ENCODE peak calls at places on chromosomes 1 and 21, in six cellular contexts. One of them, this sample, is unnamed. For H3K36me3, the result is how much of the 10 kb centered on the place peaks cover.

GRCh38 chr1:85289207-85289847 is 12.9 kb upstream of the BCL10 start:
- DNase-seq in left lung: no peak
- DNase-seq in suprapubic skin: no peak
- DNase-seq in neural progenitor cell: no peak
- DNase-seq in HCT116: peak
- DNase-seq in transverse colon: no peak
- DNase-seq in this sample: no peak

GRCh38 chr21:15870819-15871218 is 141.0 kb downstream of the USP25 start:
- DNase-seq in neural progenitor cell: no peak
- DNase-seq in HCT116: no peak
- DNase-seq in transverse colon: no peak
- DNase-seq in left lung: no peak
- DNase-seq in suprapubic skin: no peak
- DNase-seq in this sample: no peak

GRCh38 chr1:8789314-8790214 is 27.9 kb downstream of the RERE start:
- DNase-seq in transverse colon: no peak
- DNase-seq in left lung: no peak
- DNase-seq in suprapubic skin: no peak
- DNase-seq in neural progenitor cell: peak
- DNase-seq in HCT116: no peak
- DNase-seq in this sample: no peak

GRCh38 chr21:45954271-45954670 is 27.3 kb upstream of the COL6A1 start:
- DNase-seq in transverse colon: no peak
- DNase-seq in left lung: no peak
- DNase-seq in HCT116: no peak
- DNase-seq in suprapubic skin: peak
- DNase-seq in neural progenitor cell: no peak
- DNase-seq in this sample: no peak

GRCh38 chr1:109273570-109274288 is 9.2 kb downstream of the PSRC1 start:
- DNase-seq in left lung: peak
- DNase-seq in suprapubic skin: no peak
- DNase-seq in transverse colon: no peak
- DNase-seq in HCT116: no peak
- DNase-seq in neural progenitor cell: no peak
- DNase-seq in this sample: no peak

GRCh38 chr1:52281518-52281917 is 84.5 kb downstream of the CC2D1B start:
- DNase-seq in suprapubic skin: no peak
- DNase-seq in HCT116: no peak
- DNase-seq in neural progenitor cell: no peak
- DNase-seq in left lung: no peak
- DNase-seq in transverse colon: no peak
- DNase-seq in this sample: no peak

GRCh38 chr1:199116488-199116887 is 477.6 kb downstream of the PTPRC start:
- DNase-seq in left lung: no peak
- DNase-seq in transverse colon: no peak
- DNase-seq in suprapubic skin: no peak
- DNase-seq in neural progenitor cell: no peak
- DNase-seq in HCT116: no peak
- DNase-seq in this sample: no peak

GRCh38 chr21:41632748-41633475 is 125.0 kb upstream of the TMPRSS2 start:
- DNase-seq in HCT116: no peak
- DNase-seq in transverse colon: no peak
- DNase-seq in left lung: no peak
- DNase-seq in suprapubic skin: no peak
- DNase-seq in neural progenitor cell: no peak
- DNase-seq in this sample: no peak

GRCh38 chr1:93720931-93721614 is 39.4 kb upstream of the BCAR3 start:
- DNase-seq in left lung: no peak
- DNase-seq in HCT116: no peak
- DNase-seq in transverse colon: no peak
- DNase-seq in neural progenitor cell: no peak
- DNase-seq in suprapubic skin: no peak
- DNase-seq in this sample: no peak

GRCh38 chr21:17925900-17926299 is 106.7 kb upstream of the C21orf91 start:
- DNase-seq in HCT116: no peak
- DNase-seq in neural progenitor cell: peak
- DNase-seq in suprapubic skin: no peak
- DNase-seq in left lung: no peak
- DNase-seq in transverse colon: no peak
- DNase-seq in this sample: no peak

GRCh38 chr1:208243522-208243850 is 698 bp downstream of the PLXNA2 start:
- DNase-seq in transverse colon: no peak
- DNase-seq in neural progenitor cell: peak
- DNase-seq in left lung: no peak
- DNase-seq in suprapubic skin: peak
- DNase-seq in HCT116: no peak
- DNase-seq in this sample: no peak

GRCh38 chr1:200670215-200671118 is 760 bp upstream of the DDX59 start:
- DNase-seq in left lung: no peak
- DNase-seq in neural progenitor cell: peak
- DNase-seq in transverse colon: peak
- DNase-seq in HCT116: peak
- DNase-seq in suprapubic skin: no peak
- DNase-seq in this sample: no peak

GRCh38 chr1:2174348-2175054 is 20.1 kb downstream of the FAAP20 start:
- DNase-seq in neural progenitor cell: peak
- DNase-seq in transverse colon: peak
- DNase-seq in HCT116: peak
- DNase-seq in left lung: peak
- DNase-seq in suprapubic skin: no peak
- DNase-seq in this sample: no peak

GRCh38 chr1:182392045-182393028 is 747 bp upstream of the GLUL start:
- DNase-seq in suprapubic skin: no peak
- DNase-seq in HCT116: no peak
- DNase-seq in transverse colon: peak
- DNase-seq in left lung: peak
- DNase-seq in neural progenitor cell: no peak
- DNase-seq in this sample: peak

GRCh38 chr1:147091801-147092200 is 80.5 kb downstream of the PRKAB2 start:
- DNase-seq in neural progenitor cell: no peak
- DNase-seq in HCT116: no peak
- DNase-seq in left lung: no peak
- DNase-seq in suprapubic skin: no peak
- DNase-seq in transverse colon: no peak
- DNase-seq in this sample: no peak

GRCh38 chr21:39108291-39109162 is 74.7 kb downstream of the PSMG1 start:
- DNase-seq in neural progenitor cell: no peak
- DNase-seq in left lung: no peak
- DNase-seq in HCT116: no peak
- DNase-seq in transverse colon: no peak
- DNase-seq in suprapubic skin: peak
- DNase-seq in this sample: no peak

GRCh38 chr21:39110431-39110830 is 72.8 kb downstream of the PSMG1 start:
- DNase-seq in neural progenitor cell: no peak
- DNase-seq in transverse colon: no peak
- DNase-seq in left lung: no peak
- DNase-seq in suprapubic skin: no peak
- DNase-seq in HCT116: no peak
- DNase-seq in this sample: no peak

GRCh38 chr21:39109163-39109530 is 74.1 kb downstream of the PSMG1 start:
- DNase-seq in neural progenitor cell: no peak
- DNase-seq in suprapubic skin: no peak
- DNase-seq in HCT116: no peak
- DNase-seq in transverse colon: no peak
- DNase-seq in left lung: no peak
- DNase-seq in this sample: no peak

GRCh38 chr21:39107739-39108138 is 75.5 kb downstream of the PSMG1 start:
- DNase-seq in suprapubic skin: peak
- DNase-seq in HCT116: no peak
- DNase-seq in left lung: no peak
- DNase-seq in neural progenitor cell: no peak
- DNase-seq in transverse colon: no peak
- DNase-seq in this sample: no peak

DNA sequence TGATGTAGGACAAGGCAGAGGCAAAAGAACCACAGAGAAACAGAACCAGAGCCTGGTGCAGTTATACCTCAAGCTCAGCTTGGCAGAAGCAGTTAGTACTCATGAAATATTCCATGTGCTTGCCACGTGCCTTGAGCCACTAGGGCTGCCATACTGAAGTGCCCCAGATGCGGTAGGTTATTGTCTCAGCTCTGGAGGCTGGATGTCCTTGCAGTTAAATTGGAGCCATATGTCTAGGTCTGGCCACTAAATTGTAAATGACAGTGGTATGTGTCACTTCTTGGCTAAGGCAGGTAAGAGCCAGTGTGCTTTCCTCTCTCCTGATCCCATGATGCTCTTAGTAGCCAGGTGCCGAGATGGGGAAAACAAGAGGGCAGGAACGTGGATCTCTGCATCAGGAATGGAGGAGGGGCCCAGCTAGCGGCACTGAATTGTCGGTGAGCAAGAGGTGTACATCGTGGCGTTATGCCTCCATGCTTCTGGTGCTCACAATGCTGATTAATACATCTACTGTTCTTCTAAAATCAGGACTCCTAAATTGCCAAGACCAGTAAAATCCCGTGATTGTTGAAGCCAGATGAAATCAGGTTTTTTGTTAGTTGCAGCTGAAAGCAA is 73.5 kb downstream of the PSMG1 start:
- DNase-seq in suprapubic skin: no peak
- DNase-seq in transverse colon: no peak
- DNase-seq in neural progenitor cell: no peak
- DNase-seq in left lung: no peak
- DNase-seq in HCT116: no peak
- DNase-seq in this sample: no peak
- H3K36me3 ChIP-seq in suprapubic skin: under half
- H3K36me3 ChIP-seq in transverse colon: under half
- H3K36me3 ChIP-seq in neural progenitor cell: under half
- H3K36me3 ChIP-seq in left lung: under half
- H3K36me3 ChIP-seq in HCT116: under half
- H3K36me3 ChIP-seq in this sample: under half

GRCh38 chr1:6672558-6672957 is 29.1 kb downstream of the DNAJC11 start:
- DNase-seq in transverse colon: no peak
- DNase-seq in left lung: no peak
- DNase-seq in suprapubic skin: no peak
- DNase-seq in HCT116: no peak
- DNase-seq in neural progenitor cell: no peak
- DNase-seq in this sample: no peak

GRCh38 chr1:6673816-6674398 is 27.7 kb downstream of the DNAJC11 start:
- DNase-seq in HCT116: no peak
- DNase-seq in suprapubic skin: no peak
- DNase-seq in transverse colon: no peak
- DNase-seq in neural progenitor cell: no peak
- DNase-seq in left lung: no peak
- DNase-seq in this sample: no peak

GRCh38 chr1:6674796-6675195 is 26.8 kb downstream of the DNAJC11 start:
- DNase-seq in neural progenitor cell: no peak
- DNase-seq in transverse colon: no peak
- DNase-seq in suprapubic skin: no peak
- DNase-seq in HCT116: no peak
- DNase-seq in left lung: no peak
- DNase-seq in this sample: no peak

DNA sequence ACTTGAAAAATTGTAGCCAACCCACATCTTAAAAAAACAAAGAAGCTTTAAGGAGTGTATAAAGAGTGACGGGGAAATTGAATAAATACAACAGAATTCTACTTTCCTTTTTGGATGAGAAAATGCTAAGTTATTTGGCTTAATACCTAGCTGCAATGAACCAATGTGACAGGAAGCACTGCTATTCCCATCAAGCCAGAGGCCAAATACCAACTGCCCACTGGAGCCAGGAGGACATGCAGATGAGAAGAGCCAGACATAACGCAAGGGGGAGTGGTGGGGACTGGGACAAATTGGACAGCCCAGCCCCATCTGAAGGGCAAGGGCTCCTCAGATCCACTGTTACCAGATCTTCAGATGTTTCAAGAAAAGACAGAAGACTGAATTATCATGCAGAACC is 25.7 kb downstream of the DNAJC11 start:
- DNase-seq in left lung: no peak
- DNase-seq in suprapubic skin: no peak
- DNase-seq in HCT116: no peak
- DNase-seq in transverse colon: no peak
- DNase-seq in neural progenitor cell: no peak
- DNase-seq in this sample: no peak
- H3K36me3 ChIP-seq in left lung: half or more
- H3K36me3 ChIP-seq in suprapubic skin: half or more
- H3K36me3 ChIP-seq in HCT116: under half
- H3K36me3 ChIP-seq in transverse colon: under half
- H3K36me3 ChIP-seq in neural progenitor cell: under half
- H3K36me3 ChIP-seq in this sample: under half

DNA sequence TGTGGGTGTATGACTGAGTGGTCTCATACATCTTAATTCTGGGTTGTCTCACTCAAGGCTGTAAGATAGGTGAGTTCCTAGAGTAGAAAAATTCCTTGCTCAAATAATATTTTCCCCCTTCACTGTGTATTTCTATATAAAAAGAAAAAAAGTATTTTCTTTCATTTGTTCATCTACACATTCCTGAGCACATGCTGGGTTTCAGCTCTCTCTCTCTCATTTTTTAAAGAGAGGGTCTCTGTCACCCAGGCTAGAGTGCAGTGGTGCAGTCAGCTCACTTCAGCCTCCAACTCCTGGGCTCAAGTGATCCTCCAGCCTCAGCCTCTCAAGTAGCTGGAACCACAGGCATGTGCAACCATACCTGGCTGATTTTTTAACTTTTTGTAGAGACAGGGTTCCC is 22.0 kb downstream of the DDI2 start:
- DNase-seq in neural progenitor cell: no peak
- DNase-seq in HCT116: no peak
- DNase-seq in transverse colon: no peak
- DNase-seq in left lung: no peak
- DNase-seq in suprapubic skin: no peak
- DNase-seq in this sample: no peak
- H3K36me3 ChIP-seq in neural progenitor cell: under half
- H3K36me3 ChIP-seq in HCT116: under half
- H3K36me3 ChIP-seq in transverse colon: under half
- H3K36me3 ChIP-seq in left lung: half or more
- H3K36me3 ChIP-seq in suprapubic skin: half or more
- H3K36me3 ChIP-seq in this sample: under half

GRCh38 chr1:43668956-43669355 is 19.0 kb downstream of the KDM4A start:
- DNase-seq in HCT116: no peak
- DNase-seq in transverse colon: no peak
- DNase-seq in neural progenitor cell: no peak
- DNase-seq in left lung: no peak
- DNase-seq in suprapubic skin: no peak
- DNase-seq in this sample: no peak

GRCh38 chr1:43666608-43667007 is 16.7 kb downstream of the KDM4A start:
- DNase-seq in transverse colon: no peak
- DNase-seq in left lung: no peak
- DNase-seq in suprapubic skin: no peak
- DNase-seq in HCT116: no peak
- DNase-seq in neural progenitor cell: no peak
- DNase-seq in this sample: no peak

GRCh38 chr1:43659785-43660184 is 9.8 kb downstream of the KDM4A start:
- DNase-seq in HCT116: no peak
- DNase-seq in neural progenitor cell: no peak
- DNase-seq in suprapubic skin: no peak
- DNase-seq in left lung: no peak
- DNase-seq in transverse colon: no peak
- DNase-seq in this sample: no peak

GRCh38 chr1:43660355-43660754 is 10.4 kb downstream of the KDM4A start:
- DNase-seq in left lung: no peak
- DNase-seq in neural progenitor cell: no peak
- DNase-seq in suprapubic skin: no peak
- DNase-seq in transverse colon: no peak
- DNase-seq in HCT116: no peak
- DNase-seq in this sample: no peak

DNA sequence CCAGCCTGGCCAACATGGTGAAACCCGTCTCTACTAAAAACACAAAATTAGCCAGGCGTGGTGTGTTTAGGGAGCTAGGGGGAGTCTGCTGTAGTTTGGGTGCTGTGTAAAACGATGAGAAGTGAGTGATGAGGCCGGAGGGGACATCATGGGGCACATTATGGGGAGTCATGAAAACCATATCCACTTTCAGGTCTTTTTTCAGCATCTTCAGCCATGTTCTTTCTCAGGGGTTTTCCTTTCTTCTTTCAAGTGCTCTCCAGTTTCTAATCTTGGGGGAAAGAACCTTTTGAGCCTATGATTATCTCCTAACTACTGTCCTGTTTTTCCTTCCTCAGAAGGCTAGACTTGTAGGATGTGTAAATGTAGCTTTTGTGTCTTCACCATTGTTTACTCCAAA is 14.4 kb downstream of the KDM4A start:
- DNase-seq in HCT116: no peak
- DNase-seq in left lung: no peak
- DNase-seq in transverse colon: no peak
- DNase-seq in neural progenitor cell: no peak
- DNase-seq in suprapubic skin: no peak
- DNase-seq in this sample: no peak
- H3K36me3 ChIP-seq in HCT116: half or more
- H3K36me3 ChIP-seq in left lung: half or more
- H3K36me3 ChIP-seq in transverse colon: under half
- H3K36me3 ChIP-seq in neural progenitor cell: under half
- H3K36me3 ChIP-seq in suprapubic skin: half or more
- H3K36me3 ChIP-seq in this sample: half or more

This sample was measured in CD8-positive, alpha-beta memory T cell.